ENCODE peak calls at places on chromosome 6, in six cellular contexts. P is cardiac septum; B is left cardiac atrium; D is cardiac muscle cell; A is stimulated activated CD4-positive, alpha-beta T cell treated with anti-CD3 and anti-CD28 coated beads, Interleukin-1b, Interleukin-23, amount 100 ng/mL, for 24 hours; L is midbrain. C is an unnamed sample.

GRCh38 chr6:24430086-24430485 is 27.4 kb downstream of the MRS2 start:
- DNase-seq in L (no peak), A (no peak), D (no peak), P (no peak), B (no peak), C (no peak)

GRCh38 chr6:143970827-143971226 is 37.2 kb downstream of the PLAGL1 start:
- DNase-seq in D (no peak), A (no peak), P (no peak), B (no peak), L (no peak), C (no peak)

GRCh38 chr6:484086-484728 is 92.7 kb downstream of the IRF4 start:
- DNase-seq in P (no peak), D (no peak), L (no peak), A (peak), B (no peak), C (peak)

GRCh38 chr6:100344761-100345160 is 120.0 kb downstream of the SIM1 start:
- DNase-seq in A (no peak), D (no peak), B (no peak), P (no peak), L (no peak), C (no peak)

GRCh38 chr6:3484240-3484639 is 27.4 kb upstream of the SLC22A23 start:
- DNase-seq in P (no peak), D (no peak), L (no peak), B (no peak), A (no peak), C (no peak)

GRCh38 chr6:40936810-40937209 is 102.2 kb downstream of the UNC5CL start:
- DNase-seq in A (no peak), L (no peak), B (no peak), P (no peak), D (peak), C (no peak)

GRCh38 chr6:44556046-44556445 is 168.5 kb downstream of the CDC5L start:
- DNase-seq in L (no peak), B (no peak), A (no peak), D (no peak), P (no peak), C (no peak)

GRCh38 chr6:132404736-132405135 is 3.5 kb upstream of the MOXD1 start:
- DNase-seq in P (no peak), L (no peak), D (no peak), A (no peak), B (no peak), C (no peak)

GRCh38 chr6:39430446-39430845 is 107.9 kb upstream of the KCNK16 start:
- DNase-seq in D (no peak), P (no peak), B (no peak), A (no peak), L (no peak), C (no peak)

GRCh38 chr6:136317023-136317649 is 27.5 kb upstream of the BCLAF1 start:
- DNase-seq in B (peak), L (peak), D (peak), A (peak), P (no peak), C (peak)

GRCh38 chr6:152244998-152245630 is 392.0 kb downstream of the SYNE1 start:
- DNase-seq in A (no peak), D (peak), B (no peak), L (no peak), P (no peak), C (no peak)

GRCh38 chr6:107264357-107264831 is 149.1 kb upstream of the BEND3 start:
- DNase-seq in B (no peak), A (no peak), P (no peak), L (no peak), D (no peak), C (no peak)

GRCh38 chr6:81562169-81562568 is 190.3 kb downstream of the TENT5A start:
- DNase-seq in L (no peak), D (peak), A (no peak), P (no peak), B (no peak), C (peak)

GRCh38 chr6:80376411-80376810 is 269.9 kb downstream of the BCKDHB start:
- DNase-seq in D (no peak), P (no peak), A (no peak), B (no peak), L (no peak), C (no peak)

GRCh38 chr6:149129401-149130077 is 188.0 kb upstream of the TAB2 start:
- DNase-seq in B (peak), P (no peak), D (no peak), L (no peak), A (no peak), C (no peak)

GRCh38 chr6:32976334-32977069 is 8.1 kb downstream of the BRD2 start:
- DNase-seq in L (no peak), A (no peak), D (no peak), B (no peak), P (no peak), C (no peak)

GRCh38 chr6:135566311-135567068 is 69.0 kb upstream of the AHI1 start:
- DNase-seq in P (no peak), L (no peak), D (no peak), B (no peak), A (no peak), C (no peak)

GRCh38 chr6:154002894-154003293 is 36.1 kb upstream of the OPRM1 start:
- DNase-seq in P (no peak), D (no peak), B (no peak), L (no peak), A (no peak), C (no peak)

GRCh38 chr6:44537306-44538049 is 150.0 kb downstream of the CDC5L start:
- DNase-seq in B (no peak), P (no peak), A (no peak), L (no peak), D (no peak), C (no peak)

GRCh38 chr6:155595264-155595663 is 139.6 kb upstream of the NOX3 start:
- DNase-seq in D (no peak), L (no peak), A (no peak), B (no peak), P (no peak), C (no peak)

GRCh38 chr6:125166711-125167110 is 13.1 kb downstream of the TPD52L1 start:
- DNase-seq in P (no peak), L (no peak), B (no peak), A (no peak), D (no peak), C (no peak)

GRCh38 chr6:24524801-24525200 is 30.0 kb downstream of the ALDH5A1 start:
- DNase-seq in B (no peak), P (no peak), D (peak), A (no peak), L (no peak), C (peak)

GRCh38 chr6:121344539-121344938 is 10.3 kb upstream of the TBC1D32 start:
- DNase-seq in B (no peak), D (no peak), L (no peak), P (no peak), A (no peak), C (no peak)

GRCh38 chr6:158850807-158851115 is 31.6 kb upstream of the EZR start:
- DNase-seq in P (no peak), D (no peak), B (no peak), A (no peak), L (no peak), C (no peak)

GRCh38 chr6:137487947-137488735 is 6.1 kb downstream of the OLIG3 start:
- DNase-seq in A (no peak), B (no peak), D (no peak), L (no peak), P (no peak), C (no peak)